ENCODE peak calls at places on chromosomes 16 and 17, in seven cellular contexts. Q, O, I, T, P, F and D are unnamed samples.

GRCh38 chr17:80939151-80940145 is 52.2 kb upstream of the CHMP6 start:
- DNase-seq in O (no peak), Q (no peak), I (no peak), P (no peak), F (no peak), T (no peak), D (no peak)

GRCh38 chr16:1983053-1983543 is 895 bp upstream of the GFER start:
- DNase-seq in P (no peak), Q (no peak), T (no peak), I (no peak), O (no peak), F (no peak), D (no peak)

GRCh38 chr17:28344435-28344901 is 8.9 kb downstream of the TNFAIP1 start:
- DNase-seq in T (no peak), I (no peak), P (no peak), O (no peak), F (no peak), Q (no peak), D (no peak)

GRCh38 chr16:3358884-3359283 is 3.2 kb downstream of the OR2C1 start:
- DNase-seq in T (no peak), F (no peak), I (no peak), P (no peak), Q (no peak), O (no peak), D (no peak)

GRCh38 chr16:2047330-2048115 is at the start of the genes NTHL1 and TSC2:
- DNase-seq in T (peak; percentile 97), I (peak; percentile 81), O (peak; percentile 98), F (peak; percentile 60), P (peak; percentile 88), Q (peak; percentile 96), D (peak; percentile 99)

GRCh38 chr17:20234266-20234665 is 225.1 kb downstream of the SPECC1 start:
- DNase-seq in T (no peak), F (no peak), P (no peak), Q (no peak), I (no peak), O (no peak), D (no peak)

GRCh38 chr17:74453665-74454196 is 12.7 kb upstream of the CD300A start:
- DNase-seq in F (no peak), O (no peak), Q (no peak), P (peak; percentile 35), I (no peak), T (peak; percentile 99), D (peak; percentile 93)

GRCh38 chr17:66378296-66378695 is 75.9 kb downstream of the PRKCA start:
- DNase-seq in I (no peak), O (no peak), T (no peak), Q (no peak), F (no peak), P (no peak), D (no peak)

GRCh38 chr16:35352431-35352830 is 1893.0 kb downstream of the TP53TG3F start:
- DNase-seq in Q (no peak), T (peak; percentile 33), P (no peak), O (no peak), I (no peak), F (no peak), D (no peak)

GRCh38 chr17:6479626-6480324 is 35.5 kb downstream of the PIMREG start:
- DNase-seq in O (no peak), I (no peak), F (no peak), T (no peak), P (no peak), Q (no peak), D (no peak)

GRCh38 chr17:27533874-27534815 is 77.9 kb downstream of the KSR1 start:
- DNase-seq in I (peak; percentile 61), O (peak; percentile 41), F (no peak), P (peak; percentile 17), Q (no peak), T (no peak), D (no peak)

GRCh38 chr16:9206156-9206555 is 114.7 kb downstream of the HAPSTR1 start:
- DNase-seq in P (no peak), F (no peak), I (no peak), O (no peak), T (no peak), Q (no peak), D (no peak)

GRCh38 chr16:48556913-48557351 is 53.0 kb downstream of the N4BP1 start:
- DNase-seq in O (no peak), F (no peak), T (no peak), P (peak; percentile 75), I (no peak), Q (no peak), D (no peak)

GRCh38 chr17:11282586-11282985 is 41.6 kb downstream of the SHISA6 start:
- DNase-seq in O (no peak), P (no peak), F (no peak), Q (no peak), I (no peak), T (no peak), D (no peak)